ENCODE peak calls at places on chromosome 15, in eight cellular contexts. One of them, this sample, is unnamed.

GRCh38 chr15:92012368-92012629 is 158.8 kb downstream of the SLCO3A1 start:
- DNase-seq in transverse colon: no peak
- DNase-seq in H9: no peak
- DNase-seq in psoas muscle: no peak
- DNase-seq in BE2C: no peak
- DNase-seq in stomach: no peak
- DNase-seq in mammary epithelial cell: peak; percentile 36
- DNase-seq in heart left ventricle: no peak
- DNase-seq in this sample: no peak

GRCh38 chr15:93035092-93035915 is 53.7 kb downstream of the RGMA start:
- DNase-seq in BE2C: no peak
- DNase-seq in H9: no peak
- DNase-seq in stomach: no peak
- DNase-seq in transverse colon: no peak
- DNase-seq in psoas muscle: no peak
- DNase-seq in heart left ventricle: no peak
- DNase-seq in mammary epithelial cell: no peak
- DNase-seq in this sample: no peak

GRCh38 chr15:85761635-85762034 is 33.1 kb downstream of the KLHL25 start:
- DNase-seq in heart left ventricle: no peak
- DNase-seq in H9: no peak
- DNase-seq in psoas muscle: no peak
- DNase-seq in BE2C: no peak
- DNase-seq in mammary epithelial cell: peak; percentile 97
- DNase-seq in transverse colon: no peak
- DNase-seq in stomach: no peak
- DNase-seq in this sample: no peak

GRCh38 chr15:100725121-100726069 is 123.0 kb downstream of the ASB7 start:
- DNase-seq in transverse colon: no peak
- DNase-seq in BE2C: no peak
- DNase-seq in heart left ventricle: no peak
- DNase-seq in psoas muscle: no peak
- DNase-seq in mammary epithelial cell: peak; percentile 80
- DNase-seq in stomach: no peak
- DNase-seq in H9: peak; percentile 22
- DNase-seq in this sample: peak; percentile 26

GRCh38 chr15:94306700-94307650 is 75.6 kb downstream of the MCTP2 start:
- DNase-seq in stomach: no peak
- DNase-seq in psoas muscle: no peak
- DNase-seq in BE2C: no peak
- DNase-seq in mammary epithelial cell: peak; percentile 81
- DNase-seq in transverse colon: no peak
- DNase-seq in H9: no peak
- DNase-seq in heart left ventricle: no peak
- DNase-seq in this sample: no peak

GRCh38 chr15:90560229-90560771 is 30.6 kb downstream of the CRTC3 start:
- DNase-seq in H9: no peak
- DNase-seq in BE2C: peak; percentile 80
- DNase-seq in psoas muscle: peak; percentile 35
- DNase-seq in transverse colon: peak; percentile 38
- DNase-seq in heart left ventricle: peak; percentile 84
- DNase-seq in mammary epithelial cell: peak; percentile 57
- DNase-seq in stomach: no peak
- DNase-seq in this sample: no peak

GRCh38 chr15:97708252-97708651 is 252.3 kb upstream of the ARRDC4 start:
- DNase-seq in stomach: no peak
- DNase-seq in transverse colon: no peak
- DNase-seq in heart left ventricle: no peak
- DNase-seq in H9: no peak
- DNase-seq in BE2C: no peak
- DNase-seq in psoas muscle: no peak
- DNase-seq in mammary epithelial cell: no peak
- DNase-seq in this sample: no peak

GRCh38 chr15:57651445-57651844 is 55.1 kb upstream of the POLR2M start:
- DNase-seq in heart left ventricle: no peak
- DNase-seq in transverse colon: no peak
- DNase-seq in psoas muscle: no peak
- DNase-seq in BE2C: no peak
- DNase-seq in stomach: no peak
- DNase-seq in H9: no peak
- DNase-seq in mammary epithelial cell: no peak
- DNase-seq in this sample: no peak

GRCh38 chr15:26102988-26103387 is 239.9 kb upstream of the ATP10A start:
- DNase-seq in BE2C: no peak
- DNase-seq in stomach: no peak
- DNase-seq in transverse colon: no peak
- DNase-seq in psoas muscle: no peak
- DNase-seq in heart left ventricle: no peak
- DNase-seq in H9: no peak
- DNase-seq in mammary epithelial cell: no peak
- DNase-seq in this sample: no peak

GRCh38 chr15:26013946-26014345 is 150.8 kb upstream of the ATP10A start:
- DNase-seq in stomach: no peak
- DNase-seq in BE2C: no peak
- DNase-seq in heart left ventricle: no peak
- DNase-seq in transverse colon: no peak
- DNase-seq in mammary epithelial cell: no peak
- DNase-seq in psoas muscle: no peak
- DNase-seq in H9: no peak
- DNase-seq in this sample: no peak

GRCh38 chr15:58980351-58980939 is 7.0 kb upstream of the RNF111 start:
- DNase-seq in transverse colon: no peak
- DNase-seq in BE2C: no peak
- DNase-seq in H9: no peak
- DNase-seq in heart left ventricle: no peak
- DNase-seq in mammary epithelial cell: no peak
- DNase-seq in psoas muscle: no peak
- DNase-seq in stomach: no peak
- DNase-seq in this sample: no peak
- TF ChIP-seq CTCF in transverse colon: peak; percentile 52
- TF ChIP-seq CTCF in BE2C: peak; percentile 53
- TF ChIP-seq CTCF in H9: peak; percentile 71
- TF ChIP-seq CTCF in heart left ventricle: peak; percentile 51
- TF ChIP-seq CTCF in mammary epithelial cell: peak; percentile 32
- TF ChIP-seq CTCF in psoas muscle: peak; percentile 63
- TF ChIP-seq CTCF in stomach: peak; percentile 46
- TF ChIP-seq CTCF in this sample: peak; percentile 29

DNA sequence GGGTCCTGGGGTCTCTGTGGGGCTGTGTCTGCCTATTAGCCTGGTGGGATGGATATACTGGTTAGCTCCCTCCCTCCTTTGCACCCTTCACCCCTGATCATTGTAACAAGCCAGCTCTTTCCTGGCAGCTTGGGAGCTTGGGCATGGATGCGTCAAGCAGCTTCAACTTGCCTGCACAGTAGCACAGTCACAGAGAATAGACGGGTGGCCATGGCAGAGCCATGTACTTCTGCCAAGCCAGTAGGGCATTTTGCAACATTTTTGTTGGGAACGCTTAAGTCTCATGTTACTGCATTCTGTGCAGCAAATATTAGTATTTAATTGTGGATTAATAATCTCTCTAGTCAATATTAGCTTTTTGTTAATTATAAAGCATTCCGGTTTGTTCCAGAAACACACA is 65.3 kb downstream of the SMAD6 start:
- DNase-seq in mammary epithelial cell: no peak
- DNase-seq in H9: no peak
- DNase-seq in stomach: no peak
- DNase-seq in transverse colon: no peak
- DNase-seq in BE2C: no peak
- DNase-seq in psoas muscle: no peak
- DNase-seq in heart left ventricle: no peak
- DNase-seq in this sample: no peak
- H3K4me1 ChIP-seq in mammary epithelial cell: peaks cover 36% of the 10 kb centered on the region
- H3K4me1 ChIP-seq in H9: peaks cover 3% of the 10 kb centered on the region
- H3K4me1 ChIP-seq in stomach: peaks cover 86% of the 10 kb centered on the region
- H3K4me1 ChIP-seq in transverse colon: peaks cover 49% of the 10 kb centered on the region
- H3K4me1 ChIP-seq in BE2C: peaks cover 61% of the 10 kb centered on the region
- H3K4me1 ChIP-seq in psoas muscle: peaks cover 18% of the 10 kb centered on the region
- H3K4me1 ChIP-seq in heart left ventricle: peaks cover 74% of the 10 kb centered on the region
- H3K4me1 ChIP-seq in this sample: peaks cover 39% of the 10 kb centered on the region

GRCh38 chr15:61702224-61703120 is 357.8 kb downstream of the VPS13C start:
- DNase-seq in BE2C: no peak
- DNase-seq in mammary epithelial cell: no peak
- DNase-seq in transverse colon: no peak
- DNase-seq in stomach: no peak
- DNase-seq in H9: peak; percentile 61
- DNase-seq in psoas muscle: peak; percentile 48
- DNase-seq in heart left ventricle: no peak
- DNase-seq in this sample: no peak
- TF ChIP-seq CTCF in BE2C: peak; percentile 3
- TF ChIP-seq CTCF in mammary epithelial cell: peak; percentile 42
- TF ChIP-seq CTCF in transverse colon: peak; percentile 27
- TF ChIP-seq CTCF in stomach: peak; percentile 11
- TF ChIP-seq CTCF in H9: peak; percentile 67
- TF ChIP-seq CTCF in psoas muscle: no peak
- TF ChIP-seq CTCF in heart left ventricle: no peak
- TF ChIP-seq CTCF in this sample: no peak

GRCh38 chr15:98769867-98770266 is 121.5 kb downstream of the IGF1R start:
- DNase-seq in BE2C: no peak
- DNase-seq in psoas muscle: no peak
- DNase-seq in transverse colon: no peak
- DNase-seq in mammary epithelial cell: no peak
- DNase-seq in H9: no peak
- DNase-seq in heart left ventricle: peak; percentile 45
- DNase-seq in stomach: no peak
- DNase-seq in this sample: no peak
- H3K4me1 ChIP-seq in BE2C: peaks cover 32% of the 10 kb centered on the region
- H3K4me1 ChIP-seq in psoas muscle: peaks cover 5% of the 10 kb centered on the region
- H3K4me1 ChIP-seq in transverse colon: peaks cover 11% of the 10 kb centered on the region
- H3K4me1 ChIP-seq in mammary epithelial cell: peaks cover 9% of the 10 kb centered on the region
- H3K4me1 ChIP-seq in H9: peaks cover 24% of the 10 kb centered on the region
- H3K4me1 ChIP-seq in heart left ventricle: peaks cover 60% of the 10 kb centered on the region
- H3K4me1 ChIP-seq in stomach: peaks cover 13% of the 10 kb centered on the region
- H3K4me1 ChIP-seq in this sample: peaks cover 25% of the 10 kb centered on the region

GRCh38 chr15:67097893-67098740 is 32.7 kb downstream of the SMAD3 start:
- DNase-seq in mammary epithelial cell: peak; percentile 67
- DNase-seq in psoas muscle: peak; percentile 51
- DNase-seq in heart left ventricle: peak; percentile 65
- DNase-seq in stomach: peak; percentile 71
- DNase-seq in transverse colon: peak; percentile 48
- DNase-seq in H9: no peak
- DNase-seq in BE2C: no peak
- DNase-seq in this sample: no peak
- TF ChIP-seq CTCF in mammary epithelial cell: no peak
- TF ChIP-seq CTCF in psoas muscle: no peak
- TF ChIP-seq CTCF in heart left ventricle: no peak
- TF ChIP-seq CTCF in stomach: no peak
- TF ChIP-seq CTCF in transverse colon: no peak
- TF ChIP-seq CTCF in H9: no peak
- TF ChIP-seq CTCF in BE2C: no peak
- TF ChIP-seq CTCF in this sample: no peak

GRCh38 chr15:52163321-52164190 is 27.6 kb downstream of the GNB5 start:
- DNase-seq in stomach: no peak
- DNase-seq in heart left ventricle: no peak
- DNase-seq in mammary epithelial cell: no peak
- DNase-seq in BE2C: peak; percentile 56
- DNase-seq in psoas muscle: no peak
- DNase-seq in transverse colon: no peak
- DNase-seq in H9: peak; percentile 71
- DNase-seq in this sample: no peak

GRCh38 chr15:52161406-52161966 is 29.7 kb downstream of the GNB5 start:
- DNase-seq in psoas muscle: no peak
- DNase-seq in heart left ventricle: no peak
- DNase-seq in stomach: no peak
- DNase-seq in mammary epithelial cell: no peak
- DNase-seq in H9: no peak
- DNase-seq in BE2C: no peak
- DNase-seq in transverse colon: no peak
- DNase-seq in this sample: no peak

GRCh38 chr15:52162260-52162659 is 28.9 kb downstream of the GNB5 start:
- DNase-seq in stomach: no peak
- DNase-seq in psoas muscle: no peak
- DNase-seq in BE2C: no peak
- DNase-seq in transverse colon: no peak
- DNase-seq in H9: no peak
- DNase-seq in heart left ventricle: no peak
- DNase-seq in mammary epithelial cell: no peak
- DNase-seq in this sample: no peak

GRCh38 chr15:52164631-52165265 is 26.4 kb downstream of the GNB5 start:
- DNase-seq in transverse colon: no peak
- DNase-seq in heart left ventricle: no peak
- DNase-seq in stomach: no peak
- DNase-seq in H9: no peak
- DNase-seq in BE2C: no peak
- DNase-seq in mammary epithelial cell: no peak
- DNase-seq in psoas muscle: no peak
- DNase-seq in this sample: no peak

GRCh38 chr15:52162876-52163275 is 28.3 kb downstream of the GNB5 start:
- DNase-seq in heart left ventricle: no peak
- DNase-seq in BE2C: no peak
- DNase-seq in transverse colon: no peak
- DNase-seq in H9: no peak
- DNase-seq in psoas muscle: no peak
- DNase-seq in stomach: no peak
- DNase-seq in mammary epithelial cell: no peak
- DNase-seq in this sample: no peak
- H3K4me1 ChIP-seq in heart left ventricle: no peaks in the 10 kb centered on the region
- H3K4me1 ChIP-seq in BE2C: no peaks in the 10 kb centered on the region
- H3K4me1 ChIP-seq in transverse colon: no peaks in the 10 kb centered on the region
- H3K4me1 ChIP-seq in H9: no peaks in the 10 kb centered on the region
- H3K4me1 ChIP-seq in psoas muscle: no peaks in the 10 kb centered on the region
- H3K4me1 ChIP-seq in stomach: no peaks in the 10 kb centered on the region
- H3K4me1 ChIP-seq in mammary epithelial cell: no peaks in the 10 kb centered on the region
- H3K4me1 ChIP-seq in this sample: no peaks in the 10 kb centered on the region

GRCh38 chr15:45177285-45177684 is 10.5 kb downstream of the SHF start:
- DNase-seq in transverse colon: no peak
- DNase-seq in psoas muscle: no peak
- DNase-seq in H9: no peak
- DNase-seq in stomach: no peak
- DNase-seq in BE2C: no peak
- DNase-seq in heart left ventricle: no peak
- DNase-seq in mammary epithelial cell: peak; percentile 15
- DNase-seq in this sample: no peak
- TF ChIP-seq CTCF in transverse colon: no peak
- TF ChIP-seq CTCF in psoas muscle: no peak
- TF ChIP-seq CTCF in H9: no peak
- TF ChIP-seq CTCF in stomach: no peak
- TF ChIP-seq CTCF in BE2C: no peak
- TF ChIP-seq CTCF in heart left ventricle: no peak
- TF ChIP-seq CTCF in mammary epithelial cell: no peak
- TF ChIP-seq CTCF in this sample: no peak

GRCh38 chr15:88902846-88903245 is 7.5 kb upstream of the HAPLN3 start:
- DNase-seq in psoas muscle: no peak
- DNase-seq in transverse colon: no peak
- DNase-seq in BE2C: no peak
- DNase-seq in mammary epithelial cell: no peak
- DNase-seq in stomach: no peak
- DNase-seq in H9: no peak
- DNase-seq in heart left ventricle: no peak
- DNase-seq in this sample: no peak
- H3K4me1 ChIP-seq in psoas muscle: peaks cover 68% of the 10 kb centered on the region
- H3K4me1 ChIP-seq in transverse colon: peaks cover under 1% of the 10 kb centered on the region
- H3K4me1 ChIP-seq in BE2C: peaks cover under 1% of the 10 kb centered on the region
- H3K4me1 ChIP-seq in mammary epithelial cell: peaks cover 3% of the 10 kb centered on the region
- H3K4me1 ChIP-seq in stomach: peaks cover 3% of the 10 kb centered on the region
- H3K4me1 ChIP-seq in H9: peaks cover 2% of the 10 kb centered on the region
- H3K4me1 ChIP-seq in heart left ventricle: peaks cover 51% of the 10 kb centered on the region
- H3K4me1 ChIP-seq in this sample: peaks cover 1% of the 10 kb centered on the region